ENCODE peak calls at places on chromosomes 16 and 17, in ten cellular contexts. K is fibroblast of lung; T is activated CD8-positive, alpha-beta memory T cell treated with anti-CD3 and anti-CD28 coated beads, Interleukin-2, amount 50 U/mL, for 48 hours; P is sciatic nerve; N is Kasumi-1; F is stimulated activated CD4-positive, alpha-beta T cell treated with anti-CD3 and anti-CD28 coated beads, Interleukin-2, amount 100 ng/mL, for 48 hours; C is T-helper 1 cell; D is aorta; I is esophagus squamous epithelium; E is MG63. X is an unnamed sample.

GRCh38 chr16:24562811-24563210 is 23.4 kb downstream of the RBBP6 start:
- DNase-seq in K (no peak), N (no peak), C (no peak), D (no peak), I (no peak), F (no peak), T (no peak), P (no peak), E (no peak), X (no peak)

GRCh38 chr17:6421700-6422604 is 13.0 kb downstream of the AIPL1 start:
- DNase-seq in D (peak; percentile 86), T (peak; percentile 90), F (peak; percentile 74), P (peak; percentile 86), C (peak; percentile 43), N (peak; percentile 39), I (peak; percentile 10), K (peak; percentile 46), E (peak; percentile 64), X (peak; percentile 46)

GRCh38 chr16:57191056-57191536 is 5.0 kb downstream of the RSPRY1 start:
- DNase-seq in C (no peak), I (no peak), P (no peak), N (no peak), E (peak; percentile 53), D (no peak), K (peak; percentile 59), T (no peak), F (no peak), X (no peak)

GRCh38 chr16:46961373-46962353 is 11.8 kb downstream of the DNAJA2 start:
- DNase-seq in D (no peak), C (no peak), E (peak; percentile 36), N (peak; percentile 91), I (no peak), F (peak; percentile 19), T (no peak), P (no peak), K (peak; percentile 32), X (peak; percentile 65)

GRCh38 chr17:40095356-40095943 is 4.9 kb downstream of the NR1D1 start:
- DNase-seq in F (no peak), D (no peak), C (no peak), T (peak; percentile 58), E (no peak), P (no peak), I (no peak), K (no peak), N (no peak), X (no peak)

GRCh38 chr16:88437367-88437964 is 15.6 kb upstream of the ZFPM1 start:
- DNase-seq in T (peak; percentile 93), P (peak; percentile 77), C (no peak), D (no peak), K (peak; percentile 17), F (peak; percentile 70), E (no peak), I (no peak), N (peak; percentile 14), X (no peak)

GRCh38 chr16:84643180-84643583 is 5.1 kb upstream of the KLHL36 start:
- DNase-seq in N (no peak), I (no peak), F (no peak), P (peak; percentile 80), D (peak; percentile 89), T (no peak), C (no peak), E (peak; percentile 87), K (peak; percentile 90), X (peak; percentile 68)

GRCh38 chr17:41992576-41992975 is 24.7 kb downstream of the DNAJC7 start:
- DNase-seq in T (no peak), E (no peak), P (peak; percentile 52), F (no peak), K (peak; percentile 32), D (no peak), I (no peak), C (no peak), N (no peak), X (no peak)

GRCh38 chr17:57823469-57824401 is 26.1 kb downstream of the MRPS23 start:
- DNase-seq in K (peak; percentile 44), T (no peak), E (no peak), I (no peak), N (no peak), D (no peak), P (no peak), F (no peak), C (no peak), X (no peak)

GRCh38 chr16:26593700-26594099 is 473.0 kb upstream of the C16orf82 start:
- DNase-seq in I (no peak), D (no peak), F (no peak), T (no peak), E (no peak), P (no peak), K (no peak), N (no peak), C (no peak), X (no peak)

GRCh38 chr17:19762515-19762961 is 14.4 kb upstream of the ALDH3A1 start:
- DNase-seq in N (peak; percentile 47), E (peak; percentile 78), T (peak; percentile 75), D (peak; percentile 91), F (peak; percentile 46), K (peak; percentile 54), I (no peak), C (no peak), P (peak; percentile 89), X (peak; percentile 15)

GRCh38 chr16:89764711-89765201 is 43.4 kb downstream of the ZNF276 start:
- DNase-seq in D (peak; percentile 78), T (peak; percentile 62), P (no peak), N (no peak), F (no peak), I (peak; percentile 20), K (no peak), C (no peak), E (no peak), X (peak; percentile 46)

GRCh38 chr17:39239640-39240314 is 14.0 kb upstream of the STAC2 start:
- DNase-seq in C (no peak), F (peak; percentile 57), I (no peak), T (peak; percentile 84), K (no peak), D (no peak), E (no peak), P (peak; percentile 37), N (peak; percentile 12), X (peak; percentile 28)

GRCh38 chr16:85081765-85082164 is 30.5 kb downstream of the CIBAR2 start:
- DNase-seq in I (no peak), C (no peak), N (no peak), K (no peak), F (no peak), E (no peak), D (no peak), T (no peak), P (no peak), X (no peak)

GRCh38 chr16:15888072-15888976 is at the start of gene CEP20:
- DNase-seq in D (peak; percentile 100), T (peak; percentile 99), F (peak; percentile 100), N (peak; percentile 90), K (peak; percentile 97), P (peak; percentile 100), I (peak; percentile 98), C (peak; percentile 98), E (peak; percentile 100), X (peak; percentile 98)

GRCh38 chr16:89268987-89269735 is 51.7 kb downstream of the ZNF778 start:
- DNase-seq in N (no peak), T (no peak), I (no peak), D (no peak), C (no peak), K (peak; percentile 31), E (no peak), P (peak; percentile 59), F (no peak), X (no peak)

GRCh38 chr16:68062910-68063393 is 22.2 kb upstream of the NFATC3 start:
- DNase-seq in N (no peak), C (no peak), I (no peak), K (no peak), E (no peak), P (no peak), F (no peak), T (peak; percentile 51), D (no peak), X (no peak)

GRCh38 chr16:74877706-74878105 is 103.1 kb upstream of the FA2H start:
- DNase-seq in C (no peak), K (no peak), P (no peak), T (no peak), D (no peak), F (no peak), N (no peak), I (no peak), E (no peak), X (no peak)

X was measured in AML-193.